ENCODE peak calls at places on chromosomes 7 and 10, in nine cellular contexts. One of them, this sample, is unnamed.

GRCh38 chr10:113539789-113540188 is 13.1 kb upstream of the HABP2 start:
- DNase-seq in H1: no peak
- DNase-seq in HCT116: no peak
- DNase-seq in colonic mucosa: no peak
- DNase-seq in neural progenitor cell: no peak
- DNase-seq in GM12878: no peak
- DNase-seq in fibroblast of lung: peak
- DNase-seq in mammary epithelial cell: peak
- DNase-seq in NT2/D1: no peak
- DNase-seq in this sample: peak

GRCh38 chr7:48875300-48875916 is 48.9 kb upstream of the CDC14C start:
- DNase-seq in HCT116: no peak
- DNase-seq in NT2/D1: peak
- DNase-seq in H1: peak
- DNase-seq in GM12878: no peak
- DNase-seq in neural progenitor cell: peak
- DNase-seq in mammary epithelial cell: peak
- DNase-seq in colonic mucosa: peak
- DNase-seq in fibroblast of lung: peak
- DNase-seq in this sample: peak

GRCh38 chr7:3955751-3956696 is 655.0 kb downstream of the SDK1 start:
- DNase-seq in fibroblast of lung: peak
- DNase-seq in mammary epithelial cell: peak
- DNase-seq in H1: no peak
- DNase-seq in colonic mucosa: no peak
- DNase-seq in HCT116: no peak
- DNase-seq in GM12878: peak
- DNase-seq in NT2/D1: no peak
- DNase-seq in neural progenitor cell: no peak
- DNase-seq in this sample: peak

GRCh38 chr7:132321387-132321786 is 254.9 kb downstream of the PLXNA4 start:
- DNase-seq in mammary epithelial cell: no peak
- DNase-seq in neural progenitor cell: peak
- DNase-seq in fibroblast of lung: no peak
- DNase-seq in colonic mucosa: no peak
- DNase-seq in GM12878: no peak
- DNase-seq in NT2/D1: no peak
- DNase-seq in HCT116: no peak
- DNase-seq in H1: no peak
- DNase-seq in this sample: no peak

GRCh38 chr10:131487822-131488221 is 176.3 kb upstream of the TCERG1L start:
- DNase-seq in H1: no peak
- DNase-seq in NT2/D1: no peak
- DNase-seq in fibroblast of lung: no peak
- DNase-seq in neural progenitor cell: no peak
- DNase-seq in colonic mucosa: no peak
- DNase-seq in HCT116: no peak
- DNase-seq in GM12878: no peak
- DNase-seq in mammary epithelial cell: no peak
- DNase-seq in this sample: no peak

GRCh38 chr7:12764355-12765000 is 77.0 kb downstream of the ARL4A start:
- DNase-seq in neural progenitor cell: peak
- DNase-seq in mammary epithelial cell: no peak
- DNase-seq in GM12878: no peak
- DNase-seq in H1: no peak
- DNase-seq in fibroblast of lung: no peak
- DNase-seq in HCT116: no peak
- DNase-seq in colonic mucosa: no peak
- DNase-seq in NT2/D1: no peak
- DNase-seq in this sample: peak

GRCh38 chr10:102960158-102960557 is 42.1 kb downstream of the CNNM2 start:
- DNase-seq in H1: no peak
- DNase-seq in mammary epithelial cell: no peak
- DNase-seq in colonic mucosa: no peak
- DNase-seq in NT2/D1: no peak
- DNase-seq in neural progenitor cell: no peak
- DNase-seq in GM12878: no peak
- DNase-seq in HCT116: no peak
- DNase-seq in fibroblast of lung: no peak
- DNase-seq in this sample: no peak

GRCh38 chr10:21953585-21954057 is 49.9 kb downstream of the DNAJC1 start:
- DNase-seq in colonic mucosa: no peak
- DNase-seq in mammary epithelial cell: peak
- DNase-seq in NT2/D1: no peak
- DNase-seq in HCT116: peak
- DNase-seq in fibroblast of lung: peak
- DNase-seq in GM12878: no peak
- DNase-seq in neural progenitor cell: peak
- DNase-seq in H1: no peak
- DNase-seq in this sample: peak

GRCh38 chr7:47266799-47267198 is 315.1 kb downstream of the TNS3 start:
- DNase-seq in mammary epithelial cell: no peak
- DNase-seq in colonic mucosa: peak
- DNase-seq in NT2/D1: no peak
- DNase-seq in GM12878: no peak
- DNase-seq in fibroblast of lung: peak
- DNase-seq in H1: no peak
- DNase-seq in neural progenitor cell: no peak
- DNase-seq in HCT116: no peak
- DNase-seq in this sample: no peak

GRCh38 chr7:7595451-7595850 is 28.8 kb downstream of the MIOS start:
- DNase-seq in GM12878: no peak
- DNase-seq in NT2/D1: no peak
- DNase-seq in mammary epithelial cell: peak
- DNase-seq in HCT116: peak
- DNase-seq in neural progenitor cell: no peak
- DNase-seq in H1: no peak
- DNase-seq in fibroblast of lung: peak
- DNase-seq in colonic mucosa: no peak
- DNase-seq in this sample: peak

GRCh38 chr10:99958806-99959205 is 50.9 kb downstream of the DNMBP start:
- DNase-seq in neural progenitor cell: no peak
- DNase-seq in fibroblast of lung: no peak
- DNase-seq in colonic mucosa: no peak
- DNase-seq in HCT116: no peak
- DNase-seq in H1: no peak
- DNase-seq in NT2/D1: no peak
- DNase-seq in GM12878: no peak
- DNase-seq in mammary epithelial cell: no peak
- DNase-seq in this sample: no peak

GRCh38 chr7:87199700-87200450 is 19.7 kb downstream of the TMEM243 start:
- DNase-seq in H1: no peak
- DNase-seq in neural progenitor cell: no peak
- DNase-seq in colonic mucosa: no peak
- DNase-seq in HCT116: no peak
- DNase-seq in NT2/D1: no peak
- DNase-seq in fibroblast of lung: no peak
- DNase-seq in mammary epithelial cell: no peak
- DNase-seq in GM12878: no peak
- DNase-seq in this sample: no peak

GRCh38 chr10:62327897-62328296 is 46.3 kb upstream of the ZNF365 start:
- DNase-seq in H1: no peak
- DNase-seq in neural progenitor cell: no peak
- DNase-seq in mammary epithelial cell: peak
- DNase-seq in colonic mucosa: no peak
- DNase-seq in HCT116: no peak
- DNase-seq in NT2/D1: no peak
- DNase-seq in GM12878: no peak
- DNase-seq in fibroblast of lung: peak
- DNase-seq in this sample: peak

GRCh38 chr7:127828843-127829502 is 177.0 kb downstream of the SND1 start:
- DNase-seq in GM12878: no peak
- DNase-seq in fibroblast of lung: no peak
- DNase-seq in neural progenitor cell: no peak
- DNase-seq in colonic mucosa: no peak
- DNase-seq in NT2/D1: no peak
- DNase-seq in mammary epithelial cell: no peak
- DNase-seq in H1: no peak
- DNase-seq in HCT116: no peak
- DNase-seq in this sample: no peak

GRCh38 chr7:47786557-47787248 is 161.6 kb downstream of the PKD1L1 start:
- DNase-seq in H1: peak
- DNase-seq in fibroblast of lung: peak
- DNase-seq in HCT116: peak
- DNase-seq in colonic mucosa: peak
- DNase-seq in GM12878: no peak
- DNase-seq in NT2/D1: peak
- DNase-seq in neural progenitor cell: peak
- DNase-seq in mammary epithelial cell: peak
- DNase-seq in this sample: peak

GRCh38 chr7:98168181-98168903 is 42.9 kb upstream of the BHLHA15 start:
- DNase-seq in HCT116: peak
- DNase-seq in fibroblast of lung: peak
- DNase-seq in mammary epithelial cell: peak
- DNase-seq in NT2/D1: peak
- DNase-seq in neural progenitor cell: peak
- DNase-seq in GM12878: peak
- DNase-seq in H1: peak
- DNase-seq in colonic mucosa: peak
- DNase-seq in this sample: peak

GRCh38 chr7:50661345-50662058 is 96.3 kb upstream of the DDC start:
- DNase-seq in NT2/D1: no peak
- DNase-seq in colonic mucosa: no peak
- DNase-seq in neural progenitor cell: no peak
- DNase-seq in fibroblast of lung: no peak
- DNase-seq in mammary epithelial cell: no peak
- DNase-seq in HCT116: no peak
- DNase-seq in H1: no peak
- DNase-seq in GM12878: no peak
- DNase-seq in this sample: no peak

DNA sequence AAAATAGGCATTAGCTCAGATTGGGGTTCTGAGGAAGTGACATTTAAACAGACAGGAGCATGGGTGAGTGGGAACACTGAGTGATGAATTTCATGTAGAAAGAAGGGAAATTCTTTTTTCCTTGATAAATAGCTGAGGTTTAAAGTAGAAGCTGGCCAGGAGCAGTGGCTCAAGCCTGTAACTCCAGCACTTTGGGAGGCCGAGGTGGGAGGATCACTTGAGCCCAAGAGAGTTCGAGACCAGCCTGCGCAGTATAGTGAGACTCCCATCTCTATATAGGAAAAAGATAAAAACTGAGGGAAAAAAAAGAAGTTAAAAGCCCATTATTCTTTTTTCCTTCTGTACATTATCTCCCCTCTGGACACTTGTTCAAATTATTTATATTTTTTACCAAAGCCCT is 9.1 kb downstream of the HNRNPF start:
- DNase-seq in H1: no peak
- DNase-seq in neural progenitor cell: no peak
- DNase-seq in HCT116: no peak
- DNase-seq in NT2/D1: no peak
- DNase-seq in mammary epithelial cell: no peak
- DNase-seq in GM12878: no peak
- DNase-seq in colonic mucosa: no peak
- DNase-seq in fibroblast of lung: no peak
- DNase-seq in this sample: no peak
- H3K9ac ChIP-seq in H1: no peak
- H3K9ac ChIP-seq in neural progenitor cell: no peak
- H3K9ac ChIP-seq in HCT116: peak
- H3K9ac ChIP-seq in NT2/D1: no peak
- H3K9ac ChIP-seq in mammary epithelial cell: no peak
- H3K9ac ChIP-seq in GM12878: peak
- H3K9ac ChIP-seq in colonic mucosa: no peak
- H3K9ac ChIP-seq in fibroblast of lung: no peak
- H3K9ac ChIP-seq in this sample: no peak

GRCh38 chr7:100431286-100431735 is 1.7 kb downstream of the MEPCE start:
- DNase-seq in mammary epithelial cell: no peak
- DNase-seq in neural progenitor cell: no peak
- DNase-seq in colonic mucosa: no peak
- DNase-seq in NT2/D1: no peak
- DNase-seq in fibroblast of lung: no peak
- DNase-seq in HCT116: no peak
- DNase-seq in H1: no peak
- DNase-seq in GM12878: no peak
- DNase-seq in this sample: no peak
- H3K9ac ChIP-seq in mammary epithelial cell: peak
- H3K9ac ChIP-seq in neural progenitor cell: no peak
- H3K9ac ChIP-seq in colonic mucosa: no peak
- H3K9ac ChIP-seq in NT2/D1: peak
- H3K9ac ChIP-seq in fibroblast of lung: no peak
- H3K9ac ChIP-seq in HCT116: peak
- H3K9ac ChIP-seq in H1: no peak
- H3K9ac ChIP-seq in GM12878: peak
- H3K9ac ChIP-seq in this sample: peak

GRCh38 chr7:137798073-137798763 is 48.6 kb downstream of the DGKI start:
- DNase-seq in colonic mucosa: no peak
- DNase-seq in GM12878: peak
- DNase-seq in HCT116: no peak
- DNase-seq in H1: no peak
- DNase-seq in neural progenitor cell: no peak
- DNase-seq in fibroblast of lung: no peak
- DNase-seq in mammary epithelial cell: no peak
- DNase-seq in NT2/D1: no peak
- DNase-seq in this sample: no peak

GRCh38 chr7:137804819-137805218 is 42.0 kb downstream of the DGKI start:
- DNase-seq in H1: no peak
- DNase-seq in NT2/D1: no peak
- DNase-seq in GM12878: no peak
- DNase-seq in neural progenitor cell: no peak
- DNase-seq in HCT116: no peak
- DNase-seq in mammary epithelial cell: no peak
- DNase-seq in fibroblast of lung: no peak
- DNase-seq in colonic mucosa: no peak
- DNase-seq in this sample: peak

GRCh38 chr7:137801003-137801402 is 45.8 kb downstream of the DGKI start:
- DNase-seq in GM12878: no peak
- DNase-seq in colonic mucosa: no peak
- DNase-seq in HCT116: no peak
- DNase-seq in mammary epithelial cell: peak
- DNase-seq in H1: no peak
- DNase-seq in fibroblast of lung: peak
- DNase-seq in neural progenitor cell: no peak
- DNase-seq in NT2/D1: no peak
- DNase-seq in this sample: peak
- H3K9ac ChIP-seq in GM12878: no peak
- H3K9ac ChIP-seq in colonic mucosa: no peak
- H3K9ac ChIP-seq in HCT116: no peak
- H3K9ac ChIP-seq in mammary epithelial cell: no peak
- H3K9ac ChIP-seq in H1: no peak
- H3K9ac ChIP-seq in fibroblast of lung: no peak
- H3K9ac ChIP-seq in neural progenitor cell: no peak
- H3K9ac ChIP-seq in NT2/D1: no peak
- H3K9ac ChIP-seq in this sample: no peak

DNA sequence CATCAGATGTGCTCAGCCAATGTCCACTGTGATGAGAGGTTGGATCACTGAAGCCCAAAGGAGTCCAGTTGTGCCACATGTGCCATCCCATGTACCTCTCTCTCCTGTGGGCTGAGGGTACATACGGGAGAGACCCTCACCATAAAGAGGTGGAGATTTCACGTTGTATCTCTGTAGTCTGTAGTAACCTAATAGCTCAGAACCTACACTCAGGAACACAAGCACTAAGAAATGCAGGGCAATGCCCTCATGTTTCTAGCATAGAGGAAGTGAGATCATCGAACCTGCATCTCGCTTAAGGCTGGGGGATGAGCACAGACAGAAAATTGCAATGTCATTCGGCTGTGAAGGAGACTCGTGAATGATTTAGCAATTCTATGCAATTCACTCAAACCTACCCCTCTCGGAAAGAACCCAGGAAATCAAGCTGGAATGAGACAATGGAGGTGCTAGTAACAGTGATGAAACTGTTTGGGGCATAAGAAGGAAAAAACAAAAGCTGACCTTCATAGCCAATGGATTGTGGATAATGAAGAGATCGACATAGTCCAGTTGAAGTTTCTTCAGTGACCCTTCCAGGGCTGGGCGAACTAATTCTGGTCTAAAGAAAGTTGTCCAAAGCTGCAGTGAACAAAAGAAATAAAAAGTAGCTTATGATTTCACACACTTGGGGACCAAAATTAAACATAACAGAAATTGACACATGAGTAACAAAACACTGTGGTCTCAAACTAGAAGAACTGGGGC is 80.3 kb upstream of the UCN3 start:
- DNase-seq in fibroblast of lung: peak
- DNase-seq in NT2/D1: no peak
- DNase-seq in neural progenitor cell: no peak
- DNase-seq in H1: no peak
- DNase-seq in GM12878: no peak
- DNase-seq in HCT116: no peak
- DNase-seq in colonic mucosa: no peak
- DNase-seq in mammary epithelial cell: peak
- DNase-seq in this sample: peak
- H3K9ac ChIP-seq in fibroblast of lung: no peak
- H3K9ac ChIP-seq in NT2/D1: no peak
- H3K9ac ChIP-seq in neural progenitor cell: no peak
- H3K9ac ChIP-seq in H1: no peak
- H3K9ac ChIP-seq in GM12878: no peak
- H3K9ac ChIP-seq in HCT116: no peak
- H3K9ac ChIP-seq in colonic mucosa: no peak
- H3K9ac ChIP-seq in mammary epithelial cell: no peak
- H3K9ac ChIP-seq in this sample: no peak

This sample was measured in astrocyte.